ENCODE peak calls at places on chromosomes 2 and 18, in five cellular contexts. X is stimulated activated naive CD8-positive, alpha-beta T cell treated with anti-CD3 and anti-CD28 coated beads, Interleukin-15, Interleukin-2, amounts not matched to agents 100 U/mL and 50 U/mL, for 24 hours; J is H9; T is T-cell; V is astrocyte. P is an unnamed sample.
A peak's percentile ranks its signal among the peaks of the same experiment; 100 is the strongest.

GRCh38 chr18:49690307-49690706 is 123.0 kb downstream of the ACAA2 start:
- DNase-seq in X (no peak), J (no peak), T (no peak), V (peak; percentile 99), P (peak; percentile 84)

GRCh38 chr2:237599465-237600110 is 9.1 kb upstream of the RAB17 start:
- DNase-seq in X (no peak), J (no peak), T (no peak), V (no peak), P (no peak)

GRCh38 chr2:136394136-136395060 is 276.4 kb upstream of the CXCR4 start:
- DNase-seq in X (no peak), J (no peak), T (no peak), V (no peak), P (no peak)

GRCh38 chr2:12663306-12664037 is 53.3 kb upstream of the TRIB2 start:
- DNase-seq in X (no peak), J (no peak), T (no peak), V (no peak), P (no peak)

GRCh38 chr2:31134450-31134849 is 3.8 kb downstream of the GALNT14 start:
- DNase-seq in X (no peak), J (no peak), T (no peak), V (no peak), P (no peak)

GRCh38 chr2:119253114-119253702 is 29.6 kb downstream of the STEAP3 start:
- DNase-seq in X (no peak), J (no peak), T (no peak), V (peak; percentile 57), P (peak; percentile 20)

GRCh38 chr2:100876231-100876860 is 56.4 kb downstream of the NPAS2 start:
- DNase-seq in X (no peak), J (no peak), T (no peak), V (peak; percentile 42), P (no peak)

GRCh38 chr2:3470166-3470651 is 49.1 kb downstream of the ADI1 start:
- DNase-seq in X (no peak), J (no peak), T (no peak), V (peak; percentile 94), P (peak; percentile 76)

GRCh38 chr2:46333912-46334311 is 36.7 kb downstream of the EPAS1 start:
- DNase-seq in X (no peak), J (no peak), T (no peak), V (no peak), P (no peak)

GRCh38 chr2:29398384-29399237 is 283.4 kb downstream of the CLIP4 start:
- DNase-seq in X (no peak), J (no peak), T (no peak), V (peak; percentile 59), P (peak; percentile 36)

GRCh38 chr2:18883626-18884456 is 294.5 kb upstream of the NT5C1B start:
- DNase-seq in X (no peak), J (no peak), T (no peak), V (no peak), P (no peak)

GRCh38 chr2:91442246-91442905 is 2750.9 kb downstream of the RPIA start:
- DNase-seq in X (peak; percentile 22), J (peak; percentile 20), T (no peak), V (no peak), P (no peak)

GRCh38 chr18:62066121-62066818 is 120.6 kb downstream of the PIGN start:
- DNase-seq in X (no peak), J (no peak), T (no peak), V (no peak), P (no peak)

GRCh38 chr2:108215794-108216211 is 24.0 kb upstream of the SULT1C3 start:
- DNase-seq in X (no peak), J (peak; percentile 38), T (no peak), V (peak; percentile 19), P (peak; percentile 12)

GRCh38 chr2:226031962-226032441 is 632.5 kb downstream of the NYAP2 start:
- DNase-seq in X (no peak), J (no peak), T (no peak), V (peak; percentile 39), P (no peak)

GRCh38 chr2:36433311-36434217 is 78.0 kb downstream of the CRIM1 start:
- DNase-seq in X (no peak), J (no peak), T (no peak), V (peak; percentile 66), P (no peak)

GRCh38 chr2:25201794-25202193 is 33.4 kb upstream of the POMC start:
- DNase-seq in X (no peak), J (no peak), T (no peak), V (no peak), P (no peak)

GRCh38 chr2:230520875-230521155 is 104.8 kb downstream of the SP100 start:
- DNase-seq in X (no peak), J (no peak), T (no peak), V (peak; percentile 52), P (peak; percentile 20)

GRCh38 chr2:222424281-222424728 is at the start of gene SGPP2:
- DNase-seq in X (peak; percentile 17), J (peak; percentile 45), T (no peak), V (no peak), P (no peak)

GRCh38 chr2:168371273-168371992 is 84.6 kb upstream of the CERS6 start:
- DNase-seq in X (no peak), J (no peak), T (no peak), V (no peak), P (no peak)

GRCh38 chr2:97745474-97746172 is 32.2 kb downstream of the ZAP70 start:
- DNase-seq in X (peak; percentile 62), J (no peak), T (peak; percentile 60), V (no peak), P (no peak)

GRCh38 chr2:45554073-45554742 is 56.9 kb downstream of the SRBD1 start:
- DNase-seq in X (no peak), J (no peak), T (no peak), V (peak; percentile 80), P (no peak)

GRCh38 chr2:204632410-204632809 is 87.1 kb downstream of the PARD3B start:
- DNase-seq in X (no peak), J (no peak), T (no peak), V (no peak), P (no peak)

GRCh38 chr18:36028859-36029258 is 38.5 kb downstream of the RPRD1A start:
- DNase-seq in X (no peak), J (no peak), T (no peak), V (peak; percentile 69), P (no peak)

GRCh38 chr2:144079808-144080207 is 440.1 kb downstream of the ZEB2 start:
- DNase-seq in X (no peak), J (no peak), T (no peak), V (no peak), P (no peak)

GRCh38 chr18:48166971-48167370 is 236.5 kb upstream of the SMAD2 start:
- DNase-seq in X (no peak), J (no peak), T (no peak), V (no peak), P (no peak)

P was measured in epithelial cell of proximal tubule.